ENCODE peak calls at places on chromosomes 7 and 10, in nine cellular contexts. I is heart right ventricle; E is CD4-positive, alpha-beta memory T cell; M is mesendoderm; Q is HT-29; N is anterior cingulate cortex; C is activated naive CD8-positive, alpha-beta T cell treated with anti-CD3 and anti-CD28 coated beads, Interleukin-2, amount 50 U/mL, for 16 hours; J is mammary epithelial cell; X is kidney. V is an unnamed sample.

GRCh38 chr7:2202901-2203550 is 29.7 kb downstream of the MAD1L1 start:
- DNase-seq in I (no peak), E (no peak), M (no peak), Q (no peak), N (no peak), C (no peak), J (no peak), X (peak), V (no peak)

GRCh38 chr7:100824499-100825214 is 2.7 kb downstream of the EPHB4 start:
- DNase-seq in I (no peak), E (no peak), M (no peak), Q (no peak), N (no peak), C (no peak), J (no peak), X (no peak), V (no peak)

GRCh38 chr10:120607016-120607709 is 150.1 kb downstream of the PLPP4 start:
- DNase-seq in I (no peak), E (no peak), M (no peak), Q (no peak), N (no peak), C (no peak), J (peak), X (no peak), V (peak)

GRCh38 chr10:490891-491571 is 198.4 kb downstream of the DIP2C start:
- DNase-seq in I (peak), E (no peak), M (peak), Q (no peak), N (no peak), C (no peak), J (no peak), X (peak), V (no peak)

GRCh38 chr10:95388539-95388938 is 97.7 kb upstream of the PDLIM1 start:
- DNase-seq in I (no peak), E (no peak), M (no peak), Q (no peak), N (no peak), C (no peak), J (no peak), X (no peak), V (no peak)

GRCh38 chr10:17023386-17024298 is 106.0 kb downstream of the CUBN start:
- DNase-seq in I (peak), E (peak), M (peak), Q (peak), N (no peak), C (peak), J (peak), X (no peak), V (peak)

GRCh38 chr7:73520673-73521635 is 1.1 kb downstream of the BAZ1B start:
- DNase-seq in I (peak), E (no peak), M (peak), Q (peak), N (no peak), C (no peak), J (peak), X (no peak), V (no peak)

GRCh38 chr10:79346012-79346340 is 1.3 kb upstream of the PPIF start:
- DNase-seq in I (peak), E (no peak), M (no peak), Q (no peak), N (no peak), C (no peak), J (no peak), X (no peak), V (no peak)

GRCh38 chr7:37758467-37758866 is 74.9 kb downstream of the GPR141 start:
- DNase-seq in I (no peak), E (no peak), M (no peak), Q (no peak), N (no peak), C (no peak), J (no peak), X (no peak), V (no peak)

GRCh38 chr10:88783734-88784133 is 18.8 kb upstream of the LIPM start:
- DNase-seq in I (no peak), E (no peak), M (no peak), Q (no peak), N (no peak), C (no peak), J (no peak), X (no peak), V (no peak)

GRCh38 chr10:33287112-33287511 is 47.4 kb downstream of the NRP1 start:
- DNase-seq in I (no peak), E (no peak), M (no peak), Q (peak), N (no peak), C (no peak), J (no peak), X (no peak), V (no peak)

GRCh38 chr10:5553400-5554170 is 28.8 kb downstream of the CALML3 start:
- DNase-seq in I (no peak), E (no peak), M (no peak), Q (no peak), N (no peak), C (no peak), J (no peak), X (peak), V (no peak)

GRCh38 chr7:116172353-116172752 is 38.0 kb upstream of the TES start:
- DNase-seq in I (no peak), E (no peak), M (no peak), Q (no peak), N (no peak), C (no peak), J (peak), X (no peak), V (peak)

GRCh38 chr10:91743460-91743859 is 54.8 kb upstream of the TNKS2 start:
- DNase-seq in I (no peak), E (no peak), M (no peak), Q (no peak), N (no peak), C (no peak), J (peak), X (no peak), V (no peak)

V was measured in epithelial cell of prostate.